ENCODE peak calls at places on chromosomes 7 and 10, in four cellular contexts. J is fibroblast of mammary gland, S is cardiac fibroblast, U is tibial nerve. A is an unnamed sample.

GRCh38 chr10:659710-660141 is 29.7 kb downstream of the DIP2C start:
- DNase-seq in J (peak), S (peak), U (no peak), A (peak)

GRCh38 chr7:150755473-150756099 is 18.4 kb downstream of the GIMAP5 start:
- DNase-seq in J (peak), S (peak), U (no peak), A (no peak)

GRCh38 chr10:36534471-36535002 is 590.9 kb upstream of the ANKRD30A start:
- DNase-seq in J (peak), S (peak), U (no peak), A (peak)

GRCh38 chr7:98200364-98200763 is 10.9 kb upstream of the BHLHA15 start:
- DNase-seq in J (no peak), S (no peak), U (no peak), A (no peak)

GRCh38 chr10:58823983-58824382 is 311.3 kb downstream of the BICC1 start:
- DNase-seq in J (no peak), S (no peak), U (no peak), A (no peak)

GRCh38 chr7:116422651-116423050 is 76.9 kb upstream of the CAV2 start:
- DNase-seq in J (no peak), S (no peak), U (no peak), A (no peak)

GRCh38 chr10:75145590-75145989 is 34.1 kb downstream of the SAMD8 start:
- DNase-seq in J (no peak), S (no peak), U (no peak), A (no peak)

GRCh38 chr7:2175514-2175913 is 57.2 kb downstream of the MAD1L1 start:
- DNase-seq in J (peak), S (peak), U (no peak), A (peak)

GRCh38 chr7:132080467-132080866 is 495.8 kb downstream of the PLXNA4 start:
- DNase-seq in J (no peak), S (no peak), U (no peak), A (no peak)

GRCh38 chr7:98051118-98051744 is 55.4 kb upstream of the LMTK2 start:
- DNase-seq in J (no peak), S (no peak), U (no peak), A (no peak)

DNA sequence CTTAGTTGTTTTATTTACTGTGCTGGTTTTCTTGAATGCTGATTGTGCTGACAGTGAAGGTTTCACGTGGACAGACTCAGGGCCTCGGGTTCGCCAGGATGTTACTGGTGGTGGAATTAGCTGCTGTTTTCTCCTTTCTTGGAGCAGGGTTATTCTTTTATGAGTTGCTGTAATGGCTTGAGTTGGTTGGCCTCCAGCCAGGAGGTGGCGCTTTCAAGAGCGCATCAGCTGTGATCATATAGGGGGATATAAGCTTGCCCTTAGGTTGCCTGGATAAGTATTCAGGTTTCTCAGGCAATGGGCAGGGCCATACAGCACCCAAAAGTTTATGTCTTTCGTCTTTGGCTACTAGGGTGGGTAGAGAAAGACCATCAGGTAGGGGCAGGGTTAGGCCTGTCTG is 741.3 kb downstream of the PHTF2 start:
- DNase-seq in J (no peak), S (no peak), U (no peak), A (no peak)
- TF ChIP-seq CTCF in J (no peak), S (no peak), U (no peak), A (no peak)

DNA sequence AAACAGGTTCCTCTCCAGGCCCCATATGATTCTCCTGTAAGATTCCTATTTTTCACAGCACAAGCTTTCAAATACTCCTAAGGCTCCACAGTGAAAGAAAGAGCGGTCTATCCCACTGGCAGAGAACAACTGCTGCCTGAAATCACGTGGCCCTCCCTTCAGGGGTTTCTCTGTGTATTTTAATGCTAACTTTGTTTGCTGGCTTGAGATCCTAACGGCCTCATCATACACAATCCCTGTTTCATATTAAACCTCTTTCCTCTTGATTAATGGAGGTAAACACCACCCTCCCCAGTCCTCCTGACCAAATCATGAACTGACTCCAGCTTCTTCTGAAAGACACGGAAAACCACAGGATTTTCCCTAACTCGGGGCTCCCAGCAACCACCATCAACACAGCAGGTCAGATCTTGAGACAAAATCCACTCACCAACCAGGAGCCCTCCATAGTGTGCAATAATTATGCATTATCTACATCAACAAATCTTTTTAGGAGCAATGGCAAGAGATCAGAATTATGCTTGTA is 178.5 kb downstream of the TNS3 start:
- DNase-seq in J (no peak), S (no peak), U (no peak), A (peak)
- H3K4me3 ChIP-seq in J (no peak), S (no peak), U (no peak), A (no peak)

GRCh38 chr10:49001402-49001801 is 61.8 kb upstream of the LRRC18 start:
- DNase-seq in J (no peak), S (no peak), U (no peak), A (peak)

GRCh38 chr10:49005270-49005669 is 65.6 kb upstream of the LRRC18 start:
- DNase-seq in J (no peak), S (no peak), U (no peak), A (no peak)

GRCh38 chr10:49007128-49007527 is 67.5 kb upstream of the LRRC18 start:
- DNase-seq in J (no peak), S (no peak), U (no peak), A (no peak)

GRCh38 chr10:49000437-49001398 is 61.1 kb upstream of the LRRC18 start:
- DNase-seq in J (no peak), S (no peak), U (no peak), A (no peak)

DNA sequence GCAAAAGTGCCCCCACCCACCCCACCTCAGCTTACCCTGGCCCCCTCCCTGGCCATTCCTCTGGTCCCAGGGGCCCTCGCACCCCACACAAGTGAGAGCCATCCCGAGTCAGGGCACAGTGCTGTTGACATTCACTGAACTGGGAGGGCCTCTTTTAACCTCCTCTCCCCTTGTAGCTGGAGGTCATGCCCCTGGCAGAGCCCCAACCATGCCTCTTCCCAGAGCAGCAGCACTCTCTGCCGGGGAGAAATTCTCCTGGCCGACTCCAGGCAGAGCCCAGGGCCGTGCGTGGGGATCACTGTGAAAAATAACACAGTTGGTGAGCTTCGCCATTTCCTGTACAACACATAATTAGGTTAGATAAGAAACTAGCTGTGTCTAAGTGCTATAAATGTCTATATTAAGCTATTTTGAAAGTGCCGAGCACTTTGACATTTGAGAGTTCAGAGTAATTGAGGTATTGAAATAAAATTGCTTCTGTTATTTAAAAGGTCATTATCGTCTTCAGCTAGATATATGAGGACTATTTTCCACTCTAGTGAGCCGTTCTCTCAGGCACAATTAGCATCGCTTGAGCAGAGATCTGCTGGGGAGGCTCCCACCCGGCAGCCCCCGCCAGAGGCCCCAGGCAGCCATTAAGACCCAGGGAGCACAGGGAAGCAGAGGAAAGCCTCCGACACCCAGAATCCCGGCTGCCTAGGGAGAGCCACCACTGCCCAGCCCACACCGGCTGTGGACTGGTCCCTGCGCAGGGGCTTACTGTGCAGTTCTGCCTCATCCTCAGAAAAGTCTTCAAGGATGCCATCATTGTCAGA is 62.4 kb upstream of the LRRC18 start:
- DNase-seq in J (no peak), S (no peak), U (no peak), A (peak)
- TF ChIP-seq CTCF in J (no peak), S (no peak), U (no peak), A (no peak)

GRCh38 chr10:68647928-68648327 is 73.1 kb upstream of the CCAR1 start:
- DNase-seq in J (peak), S (peak), U (no peak), A (peak)
- H3K4me3 ChIP-seq in J (no peak), S (no peak), U (no peak), A (no peak)

DNA sequence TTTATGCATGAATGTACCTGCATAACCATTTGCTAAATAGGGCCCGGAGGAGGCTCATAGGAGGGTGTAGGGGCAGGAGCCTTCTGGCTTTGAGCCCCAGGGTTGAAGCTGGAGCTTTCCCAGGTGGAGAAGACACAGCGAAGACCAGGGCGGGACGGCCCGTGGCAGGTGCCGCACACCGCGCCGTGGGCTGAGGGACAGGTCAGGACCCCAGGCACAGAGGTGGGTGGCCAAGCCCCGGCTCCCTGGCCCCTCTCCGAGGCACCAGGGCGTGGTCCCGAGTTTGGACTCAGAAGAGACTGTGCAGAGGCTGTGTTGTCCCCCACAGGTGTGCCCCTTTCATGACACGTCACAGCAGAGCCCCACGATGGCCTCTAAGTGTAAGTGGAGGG is 56.5 kb downstream of the PWWP2B start:
- DNase-seq in J (no peak), S (no peak), U (no peak), A (no peak)
- TF ChIP-seq CTCF in J (no peak), S (no peak), U (no peak), A (no peak)

GRCh38 chr7:24653316-24654085 is 80.2 kb downstream of the PALS2 start:
- DNase-seq in J (no peak), S (no peak), U (no peak), A (no peak)
- H3K4me3 ChIP-seq in J (no peak), S (no peak), U (peak), A (no peak)

DNA sequence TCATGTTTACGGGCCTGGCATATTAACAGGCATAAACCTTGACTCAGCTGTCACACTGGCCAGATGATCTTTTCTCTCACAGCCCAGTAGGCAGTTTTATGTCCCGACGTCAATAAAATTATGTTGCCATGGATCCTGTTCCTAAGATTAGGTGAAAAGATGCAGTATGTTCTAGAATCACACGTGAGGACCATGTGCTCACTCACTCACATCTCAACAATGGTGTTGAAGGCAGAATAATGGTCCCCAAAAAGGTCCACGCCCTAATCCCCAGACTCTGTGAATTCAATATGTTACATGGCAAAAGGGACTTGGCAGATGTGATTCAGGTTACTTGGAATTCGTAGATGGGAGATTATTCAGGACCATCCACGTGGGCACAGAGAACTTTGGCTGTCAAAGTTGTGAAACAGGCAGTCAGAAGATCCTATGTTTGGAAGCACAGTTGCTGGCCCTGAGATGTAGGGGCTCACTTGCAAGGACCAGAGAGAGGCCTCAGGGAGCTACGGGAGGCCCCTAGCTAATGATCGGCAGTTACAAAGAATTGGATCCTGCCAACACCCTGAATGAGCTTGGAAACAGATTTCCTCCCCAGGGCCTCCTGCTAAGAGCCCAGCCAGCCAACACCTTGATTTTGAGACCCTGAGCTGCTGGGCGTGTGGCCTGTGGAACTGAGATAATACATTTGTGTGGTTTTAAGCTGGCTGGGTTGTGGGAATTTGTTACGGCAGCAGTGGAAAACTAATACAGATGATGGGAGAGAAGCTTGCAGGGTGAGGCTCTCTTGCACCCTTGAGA is 3.7 kb downstream of the DOCK1 start:
- DNase-seq in J (no peak), S (no peak), U (no peak), A (no peak)
- TF ChIP-seq CTCF in J (no peak), S (no peak), U (no peak), A (no peak)

GRCh38 chr7:37128644-37129043 is 320.0 kb downstream of the ELMO1 start:
- DNase-seq in J (no peak), S (no peak), U (no peak), A (no peak)
- H3K4me3 ChIP-seq in J (no peak), S (no peak), U (no peak), A (no peak)

GRCh38 chr10:80447618-80448190 is 6.4 kb upstream of the TSPAN14 start:
- DNase-seq in J (no peak), S (no peak), U (no peak), A (no peak)

GRCh38 chr10:80443531-80443974 is 10.6 kb upstream of the TSPAN14 start:
- DNase-seq in J (no peak), S (peak), U (no peak), A (peak)

GRCh38 chr10:80444124-80444523 is 10.0 kb upstream of the TSPAN14 start:
- DNase-seq in J (no peak), S (no peak), U (no peak), A (no peak)

GRCh38 chr10:80442879-80443278 is 11.2 kb upstream of the TSPAN14 start:
- DNase-seq in J (no peak), S (no peak), U (no peak), A (no peak)

GRCh38 chr10:80444646-80445319 is 9.3 kb upstream of the TSPAN14 start:
- DNase-seq in J (peak), S (peak), U (peak), A (peak)
- TF ChIP-seq CTCF in J (peak), S (peak), U (peak), A (peak)